ENCODE peak calls at places on chromosomes 13 and 19, in five cellular contexts. K, N, P, B and F are unnamed samples.

GRCh38 chr19:49877020-49877878 is at the start of the genes AKT1S1 and TBC1D17:
- DNase-seq in K (peak), B (peak), P (peak), N (peak), F (peak)

GRCh38 chr13:73465629-73465974 is 406.8 kb downstream of the KLF5 start:
- DNase-seq in N (no peak), B (no peak), P (no peak), K (no peak), F (no peak)

GRCh38 chr13:21638319-21639282 is 32.3 kb upstream of the FGF9 start:
- DNase-seq in B (peak), K (peak), N (peak), P (no peak), F (no peak)

GRCh38 chr13:75365724-75366173 is 116.2 kb downstream of the TBC1D4 start:
- DNase-seq in P (no peak), B (no peak), K (peak), N (peak), F (no peak)

GRCh38 chr19:54121259-54121658 is 5.7 kb downstream of the PRPF31 start:
- DNase-seq in N (no peak), B (no peak), K (no peak), P (no peak), F (no peak)

GRCh38 chr19:6417713-6418561 is 6.7 kb downstream of the KHSRP start:
- DNase-seq in K (peak), P (no peak), N (no peak), B (peak), F (no peak)

GRCh38 chr19:44894946-44895345 is 3.9 kb downstream of the TOMM40 start:
- DNase-seq in N (no peak), K (no peak), P (no peak), B (no peak), F (no peak)

GRCh38 chr13:70812481-70812880 is 704.2 kb upstream of the KLHL1 start:
- DNase-seq in B (no peak), K (no peak), P (no peak), N (no peak), F (no peak)

GRCh38 chr19:48683349-48683748 is 10.5 kb upstream of the NTN5 start:
- DNase-seq in B (no peak), P (no peak), N (no peak), K (no peak), F (no peak)

GRCh38 chr19:41359741-41360140 is 4.2 kb downstream of the B9D2 start:
- DNase-seq in P (no peak), K (no peak), N (no peak), B (no peak), F (no peak)

GRCh38 chr19:4090351-4091220 is 23.9 kb upstream of the ZBTB7A start:
- DNase-seq in K (no peak), B (no peak), P (no peak), N (no peak), F (no peak)

GRCh38 chr19:5154129-5154798 is 185.4 kb downstream of the KDM4B start:
- DNase-seq in P (no peak), B (peak), K (peak), N (peak), F (no peak)

GRCh38 chr13:97490702-97491307 is 56.8 kb downstream of the RAP2A start:
- DNase-seq in P (no peak), K (no peak), B (no peak), N (no peak), F (no peak)

GRCh38 chr13:34162545-34162936 is 344.6 kb downstream of the RFC3 start:
- DNase-seq in B (no peak), K (no peak), N (no peak), P (no peak), F (no peak)

GRCh38 chr19:343941-344624 is 513 bp downstream of the MIER2 start:
- DNase-seq in B (peak), N (no peak), P (peak), K (peak), F (peak)

GRCh38 chr13:43258771-43259170 is 235.4 kb downstream of the DNAJC15 start:
- DNase-seq in P (no peak), N (no peak), K (no peak), B (no peak), F (no peak)

GRCh38 chr19:3065675-3066357 is 3.5 kb upstream of the TLE5 start:
- DNase-seq in P (no peak), K (no peak), N (no peak), B (no peak), F (no peak)

GRCh38 chr19:19602136-19602712 is 16.3 kb downstream of the PBX4 start:
- DNase-seq in K (no peak), P (no peak), B (no peak), N (peak), F (no peak)

GRCh38 chr19:48856921-48857320 is 11.5 kb downstream of the PLEKHA4 start:
- DNase-seq in B (no peak), P (no peak), K (no peak), N (no peak), F (no peak)

GRCh38 chr13:58935689-58936088 is 1228.0 kb downstream of the DIAPH3 start:
- DNase-seq in N (no peak), B (no peak), P (no peak), K (no peak), F (no peak)

GRCh38 chr19:53549354-53549753 is 11.4 kb downstream of the ZNF331 start:
- DNase-seq in K (no peak), P (no peak), N (no peak), B (no peak), F (no peak)

GRCh38 chr13:100314132-100314910 is 225.4 kb downstream of the PCCA start:
- DNase-seq in B (no peak), N (no peak), K (no peak), P (no peak), F (no peak)

GRCh38 chr13:110017379-110017778 is 231.0 kb upstream of the IRS2 start:
- DNase-seq in N (no peak), K (peak), P (no peak), B (peak), F (no peak)

GRCh38 chr13:108932206-108932605 is 302.8 kb downstream of the MYO16 start:
- DNase-seq in N (no peak), P (no peak), K (no peak), B (no peak), F (no peak)

GRCh38 chr19:17757125-17757524 is 5.8 kb downstream of the FCHO1 start:
- DNase-seq in B (no peak), P (no peak), N (no peak), K (peak), F (no peak)

GRCh38 chr13:49649963-49650312 is 21.6 kb downstream of the ARL11 start:
- DNase-seq in K (no peak), B (no peak), N (no peak), P (no peak), F (no peak)

GRCh38 chr13:107466326-107466725 is 749.0 kb downstream of the LIG4 start:
- DNase-seq in P (no peak), B (no peak), K (peak), N (no peak), F (no peak)

GRCh38 chr19:35013047-35013819 is 13.1 kb downstream of the GRAMD1A start:
- DNase-seq in N (peak), P (peak), K (peak), B (peak), F (peak)